ENCODE peak calls at places on chromosomes 7 and 10, in four cellular contexts. P is AG09309, M is tibial artery, U is psoas muscle. Z is an unnamed sample.

GRCh38 chr10:87706731-87707130 is 47.1 kb downstream of the PAPSS2 start:
- DNase-seq in M (no peak), P (no peak), U (no peak), Z (peak)

GRCh38 chr7:31991846-31992245 is 78.4 kb downstream of the PDE1C start:
- DNase-seq in M (no peak), U (no peak), P (no peak), Z (peak)

GRCh38 chr10:92267343-92267742 is 23.5 kb downstream of the CPEB3 start:
- DNase-seq in U (no peak), M (no peak), P (no peak), Z (no peak)

GRCh38 chr10:5047912-5048628 is 44.4 kb upstream of the AKR1C2 start:
- DNase-seq in M (no peak), U (no peak), P (no peak), Z (no peak)

GRCh38 chr7:44769381-44770209 is 20.9 kb downstream of the ZMIZ2 start:
- DNase-seq in P (no peak), M (no peak), U (no peak), Z (peak)

GRCh38 chr7:42097756-42098155 is 139.3 kb downstream of the GLI3 start:
- DNase-seq in M (no peak), P (peak), U (no peak), Z (peak)

GRCh38 chr10:89600041-89600440 is 45.0 kb downstream of the PANK1 start:
- DNase-seq in U (no peak), M (no peak), P (no peak), Z (peak)

GRCh38 chr7:78039791-78040776 is 241.5 kb downstream of the PHTF2 start:
- DNase-seq in M (no peak), U (peak), P (no peak), Z (no peak)

GRCh38 chr10:98956576-98957260 is 278.9 kb downstream of the HPSE2 start:
- DNase-seq in U (no peak), P (no peak), M (no peak), Z (peak)

GRCh38 chr7:157576415-157576814 is 239.6 kb downstream of the DNAJB6 start:
- DNase-seq in P (no peak), U (no peak), M (peak), Z (no peak)

GRCh38 chr7:97342512-97342911 is 225.0 kb downstream of the SDHAF3 start:
- DNase-seq in M (no peak), U (no peak), P (no peak), Z (no peak)

GRCh38 chr7:151423226-151423625 is 13.4 kb upstream of the WDR86 start:
- DNase-seq in M (peak), P (no peak), U (no peak), Z (no peak)

GRCh38 chr10:132407846-132408278 is 10.9 kb downstream of the PWWP2B start:
- DNase-seq in P (no peak), M (no peak), U (no peak), Z (peak)

GRCh38 chr7:78523903-78524302 is 725.3 kb downstream of the PHTF2 start:
- DNase-seq in M (no peak), P (no peak), U (no peak), Z (no peak)

GRCh38 chr10:1293636-1294440 is 237.7 kb downstream of the WDR37 start:
- DNase-seq in U (no peak), M (no peak), P (no peak), Z (no peak)

GRCh38 chr7:111138196-111138569 is 47.3 kb downstream of the LRRN3 start:
- DNase-seq in M (peak), U (peak), P (no peak), Z (peak)

GRCh38 chr10:52870562-52870961 is 98.0 kb upstream of the MBL2 start:
- DNase-seq in M (no peak), P (no peak), U (no peak), Z (no peak)

GRCh38 chr10:35394411-35394851 is 58.1 kb downstream of the CCNY start:
- DNase-seq in P (no peak), M (no peak), U (no peak), Z (no peak)

GRCh38 chr10:122164028-122164601 is 107.0 kb upstream of the BTBD16 start:
- DNase-seq in M (no peak), U (no peak), P (no peak), Z (peak)

GRCh38 chr10:116800356-116800929 is 48.9 kb upstream of the ENO4 start:
- DNase-seq in U (no peak), P (no peak), M (no peak), Z (no peak)

GRCh38 chr7:44964384-44964830 is 14.4 kb downstream of the MYO1G start:
- DNase-seq in M (no peak), P (no peak), U (no peak), Z (no peak)

GRCh38 chr10:33681580-33681979 is 347.1 kb upstream of the NRP1 start:
- DNase-seq in M (no peak), P (no peak), U (no peak), Z (no peak)

GRCh38 chr7:46071601-46072000 is 150.5 kb upstream of the IGFBP3 start:
- DNase-seq in U (no peak), M (no peak), P (peak), Z (peak)

DNA sequence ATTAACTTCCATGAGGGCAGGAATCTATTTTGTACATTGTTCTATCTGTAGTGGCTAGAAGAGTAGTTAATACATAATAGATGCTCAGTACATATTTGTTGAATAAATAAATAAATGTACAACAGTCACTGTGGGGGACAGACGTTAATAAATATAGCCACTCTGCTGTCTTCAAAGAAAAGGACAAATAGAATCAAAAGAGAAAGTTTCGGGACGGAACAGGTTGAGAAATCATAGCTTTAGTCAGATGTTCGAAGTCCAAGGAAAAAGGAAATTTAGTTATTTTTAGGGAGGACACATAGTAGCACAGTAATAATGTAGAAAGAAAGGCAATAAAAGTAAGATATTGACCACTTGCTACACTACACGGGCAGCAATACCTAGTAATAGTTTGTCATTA is 861.4 kb downstream of the PCDH15 start:
- DNase-seq in P (no peak), M (no peak), U (no peak), Z (no peak)
- H3K4me3 ChIP-seq in P (no peak), M (no peak), U (no peak), Z (no peak)

DNA sequence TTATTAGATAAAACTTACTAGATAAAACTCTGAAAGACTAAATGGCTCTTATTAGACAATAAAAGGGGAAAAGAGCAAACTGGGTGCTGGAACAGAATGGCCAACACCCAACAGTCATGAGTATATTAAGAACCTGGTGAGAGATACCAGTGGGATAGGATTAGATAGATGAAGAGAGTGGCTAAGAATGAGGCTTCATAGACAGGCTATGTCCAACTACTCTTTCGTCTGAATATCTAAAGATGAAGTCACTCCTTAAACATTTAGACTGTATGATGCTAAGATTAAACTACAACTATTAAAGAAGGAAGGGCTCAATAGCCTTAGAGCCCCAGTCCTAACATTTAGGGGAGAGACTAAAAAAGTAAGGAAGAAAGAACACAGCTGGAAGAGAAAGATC is 45.7 kb downstream of the CACNA2D1 start:
- DNase-seq in M (no peak), U (no peak), P (no peak), Z (no peak)
- TF ChIP-seq CTCF in M (no peak), U (no peak), P (no peak), Z (no peak)

DNA sequence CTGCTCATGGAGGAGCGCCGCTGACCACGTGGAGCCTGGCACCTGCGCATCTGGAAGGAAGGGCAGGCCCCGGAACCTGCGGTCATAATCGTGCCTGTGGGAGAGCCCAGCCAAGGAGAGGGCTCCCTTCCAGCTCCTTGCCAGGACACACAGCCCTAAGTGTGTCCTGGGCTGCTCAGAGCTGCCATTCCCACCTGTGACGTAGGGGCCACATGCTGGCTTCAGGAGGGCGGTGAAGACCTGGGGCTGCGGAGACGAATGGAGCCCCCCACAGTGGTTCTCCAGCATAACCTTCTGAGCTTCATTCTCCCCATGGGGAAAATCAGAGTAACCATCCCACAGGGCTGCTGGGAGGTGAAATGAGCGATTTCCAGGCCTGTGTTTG is 127.6 kb upstream of the CHST15 start:
- DNase-seq in U (no peak), P (no peak), M (no peak), Z (no peak)
- H3K4me3 ChIP-seq in U (no peak), P (no peak), M (peak), Z (no peak)

GRCh38 chr7:154844499-154844898 is 158.4 kb downstream of the PAXIP1 start:
- DNase-seq in P (no peak), U (no peak), M (no peak), Z (no peak)

GRCh38 chr7:154843670-154844237 is 159.2 kb downstream of the PAXIP1 start:
- DNase-seq in U (no peak), P (no peak), M (no peak), Z (no peak)

GRCh38 chr7:154841731-154842331 is 161.1 kb downstream of the PAXIP1 start:
- DNase-seq in U (no peak), P (no peak), M (no peak), Z (no peak)

GRCh38 chr7:154842608-154843007 is 160.3 kb downstream of the PAXIP1 start:
- DNase-seq in M (no peak), P (no peak), U (no peak), Z (no peak)

DNA sequence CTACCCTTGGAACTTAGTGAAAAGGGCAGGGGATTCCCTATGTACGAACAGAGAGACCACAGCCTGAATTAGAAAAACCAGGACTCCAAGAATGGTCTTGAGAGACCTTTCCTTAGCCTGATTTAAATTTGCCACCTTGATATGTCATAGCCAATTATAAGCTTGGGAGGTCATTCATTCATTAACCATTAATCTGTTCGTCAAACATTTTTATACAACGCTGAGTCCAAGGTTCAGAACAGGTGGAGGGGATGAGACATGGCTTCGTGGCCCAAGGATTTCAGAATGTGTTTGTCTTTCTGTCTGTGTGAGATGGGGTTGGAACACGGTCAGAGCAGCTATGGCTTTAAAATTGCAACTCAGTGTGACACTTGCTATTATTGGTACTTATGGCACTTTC is 158.0 kb downstream of the PAXIP1 start:
- DNase-seq in M (no peak), U (no peak), P (no peak), Z (no peak)
- TF ChIP-seq CTCF in M (no peak), U (no peak), P (no peak), Z (no peak)

DNA sequence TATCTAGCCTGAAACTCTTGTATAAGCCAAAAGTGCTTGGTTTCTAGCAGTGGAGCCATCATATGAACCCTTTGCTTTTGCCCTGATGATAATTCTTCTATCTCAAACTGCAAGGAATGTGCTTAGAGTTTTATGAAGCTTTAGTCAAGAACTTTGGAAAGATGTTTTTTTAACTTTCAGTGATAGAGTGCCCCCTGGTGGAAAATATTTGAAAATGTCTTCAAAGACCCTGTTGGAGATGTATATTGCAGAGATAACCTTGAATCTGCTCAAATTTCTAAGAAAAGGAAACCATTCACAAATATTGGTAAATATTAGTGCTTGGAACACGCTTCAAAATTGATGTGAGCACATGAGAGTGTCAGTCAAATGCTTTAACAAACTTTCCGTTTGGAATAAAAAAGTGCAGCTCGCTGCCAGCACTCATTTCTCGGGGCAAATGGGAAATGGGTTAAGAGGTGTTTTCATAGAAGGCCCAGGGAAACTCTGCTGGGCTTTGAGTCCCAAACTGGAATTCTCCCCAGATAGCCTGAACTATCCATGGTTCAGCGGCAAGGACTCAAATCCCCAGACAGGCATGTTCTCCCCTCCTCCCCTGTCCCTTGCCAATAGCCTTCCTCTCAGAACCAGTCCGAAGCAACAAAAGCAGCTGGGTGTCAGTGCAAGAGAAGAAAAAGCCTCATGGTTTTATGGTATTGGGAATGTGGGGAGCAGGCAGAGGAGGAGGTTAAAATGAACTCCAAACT is 129.3 kb downstream of the MYOF start:
- DNase-seq in P (no peak), M (no peak), U (no peak), Z (peak)
- H3K4me3 ChIP-seq in P (no peak), M (no peak), U (no peak), Z (no peak)

DNA sequence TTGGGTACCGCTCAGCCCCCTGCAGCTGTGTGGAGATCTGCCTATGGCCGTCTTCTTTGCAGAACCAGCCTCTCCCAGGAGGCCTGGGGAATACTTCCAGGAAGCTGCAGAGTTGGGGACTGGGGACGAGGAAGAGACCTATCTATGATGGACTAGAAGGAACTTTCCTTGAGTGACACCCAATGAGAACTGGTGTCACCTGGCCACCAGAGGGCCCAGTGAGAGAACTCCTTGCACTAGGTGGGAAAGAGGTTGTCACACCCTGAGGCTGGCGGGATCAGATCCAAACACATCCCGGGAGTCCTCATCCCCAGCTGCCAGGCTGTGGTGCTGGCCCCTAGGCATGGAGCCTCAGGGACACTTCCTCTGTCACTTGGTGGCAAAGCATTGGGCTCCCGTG is 4.9 kb upstream of the GRID2IP start:
- DNase-seq in P (no peak), U (no peak), M (no peak), Z (no peak)
- TF ChIP-seq CTCF in P (no peak), U (no peak), M (no peak), Z (no peak)

GRCh38 chr10:29304259-29305030 is 15.6 kb downstream of the LYZL1 start:
- DNase-seq in M (peak), U (peak), P (peak), Z (peak)
- H3K4me3 ChIP-seq in M (no peak), U (no peak), P (no peak), Z (no peak)

DNA sequence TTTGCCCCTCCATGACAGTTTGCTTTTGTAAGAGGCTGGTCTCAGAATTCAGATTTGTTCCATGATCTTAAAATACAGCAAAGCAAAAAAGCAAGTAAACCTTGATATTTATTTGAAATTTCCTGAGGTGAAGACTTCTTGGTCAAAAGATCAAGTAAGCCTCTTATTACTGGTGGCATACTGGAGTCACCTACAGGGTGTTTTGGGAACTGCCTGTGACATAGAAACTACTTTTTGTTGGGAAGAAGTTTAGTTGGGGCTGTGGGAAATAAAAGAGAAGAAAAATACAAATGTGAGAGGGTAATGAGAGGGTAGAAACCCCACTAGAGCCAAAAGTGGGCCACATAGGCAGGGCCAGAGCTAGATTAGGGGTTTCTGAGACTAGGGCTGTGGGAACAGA is 217.9 kb downstream of the OTUD1 start:
- DNase-seq in M (no peak), U (no peak), P (no peak), Z (no peak)
- TF ChIP-seq CTCF in M (no peak), U (peak), P (no peak), Z (no peak)

GRCh38 chr7:26305048-26305868 is 13.6 kb downstream of the SNX10 start:
- DNase-seq in M (no peak), U (no peak), P (no peak), Z (no peak)
- H3K4me3 ChIP-seq in M (no peak), U (no peak), P (no peak), Z (no peak)

Z was measured in astrocyte of the spinal cord.